ENCODE peak calls at places on chromosomes 11 and 22, in six cellular contexts. One of them, this sample, is unnamed.

GRCh38 chr11:119599864-119600593 is 129.0 kb downstream of the NECTIN1 start:
- DNase-seq in epithelial cell of esophagus: peak
- DNase-seq in cardiac muscle cell: no peak
- DNase-seq in adrenal gland: no peak
- DNase-seq in A549: no peak
- DNase-seq in foreskin fibroblast: peak
- DNase-seq in this sample: no peak

GRCh38 chr11:29251738-29252137 is 765.1 kb downstream of the KCNA4 start:
- DNase-seq in epithelial cell of esophagus: no peak
- DNase-seq in cardiac muscle cell: no peak
- DNase-seq in adrenal gland: no peak
- DNase-seq in A549: no peak
- DNase-seq in foreskin fibroblast: no peak
- DNase-seq in this sample: no peak

GRCh38 chr11:10633261-10633660 is 60.3 kb downstream of the IRAG1 start:
- DNase-seq in epithelial cell of esophagus: no peak
- DNase-seq in cardiac muscle cell: no peak
- DNase-seq in adrenal gland: no peak
- DNase-seq in A549: no peak
- DNase-seq in foreskin fibroblast: no peak
- DNase-seq in this sample: no peak

GRCh38 chr11:43923327-43924111 is 18.9 kb upstream of the C11orf96 start:
- DNase-seq in epithelial cell of esophagus: peak
- DNase-seq in cardiac muscle cell: peak
- DNase-seq in adrenal gland: peak
- DNase-seq in A549: no peak
- DNase-seq in foreskin fibroblast: peak
- DNase-seq in this sample: no peak

GRCh38 chr11:94635072-94635471 is 67.9 kb downstream of the PIWIL4 start:
- DNase-seq in epithelial cell of esophagus: no peak
- DNase-seq in cardiac muscle cell: no peak
- DNase-seq in adrenal gland: no peak
- DNase-seq in A549: no peak
- DNase-seq in foreskin fibroblast: no peak
- DNase-seq in this sample: no peak

GRCh38 chr11:72375241-72375640 is 59.1 kb downstream of the CLPB start:
- DNase-seq in epithelial cell of esophagus: no peak
- DNase-seq in cardiac muscle cell: no peak
- DNase-seq in adrenal gland: no peak
- DNase-seq in A549: no peak
- DNase-seq in foreskin fibroblast: no peak
- DNase-seq in this sample: no peak

GRCh38 chr11:77661670-77662069 is 24.1 kb upstream of the CLNS1A start:
- DNase-seq in epithelial cell of esophagus: no peak
- DNase-seq in cardiac muscle cell: no peak
- DNase-seq in adrenal gland: no peak
- DNase-seq in A549: no peak
- DNase-seq in foreskin fibroblast: no peak
- DNase-seq in this sample: no peak

GRCh38 chr11:80779907-80780615 is 1339.2 kb upstream of the TENM4 start:
- DNase-seq in epithelial cell of esophagus: peak
- DNase-seq in cardiac muscle cell: no peak
- DNase-seq in adrenal gland: no peak
- DNase-seq in A549: no peak
- DNase-seq in foreskin fibroblast: no peak
- DNase-seq in this sample: no peak

GRCh38 chr22:32801436-32802290 is at the start of gene TIMP3:
- DNase-seq in epithelial cell of esophagus: peak
- DNase-seq in cardiac muscle cell: peak
- DNase-seq in adrenal gland: peak
- DNase-seq in A549: no peak
- DNase-seq in foreskin fibroblast: peak
- DNase-seq in this sample: peak

GRCh38 chr11:3808846-3809623 is 675 bp downstream of the PGAP2 start:
- DNase-seq in epithelial cell of esophagus: peak
- DNase-seq in cardiac muscle cell: peak
- DNase-seq in adrenal gland: no peak
- DNase-seq in A549: peak
- DNase-seq in foreskin fibroblast: peak
- DNase-seq in this sample: peak

GRCh38 chr22:45756558-45756957 is 84.9 kb downstream of the ATXN10 start:
- DNase-seq in epithelial cell of esophagus: no peak
- DNase-seq in cardiac muscle cell: no peak
- DNase-seq in adrenal gland: no peak
- DNase-seq in A549: no peak
- DNase-seq in foreskin fibroblast: peak
- DNase-seq in this sample: no peak

GRCh38 chr11:44611687-44612437 is 46.4 kb downstream of the CD82 start:
- DNase-seq in epithelial cell of esophagus: no peak
- DNase-seq in cardiac muscle cell: no peak
- DNase-seq in adrenal gland: no peak
- DNase-seq in A549: no peak
- DNase-seq in foreskin fibroblast: no peak
- DNase-seq in this sample: no peak

GRCh38 chr11:10818594-10818993 is 9.9 kb upstream of the EIF4G2 start:
- DNase-seq in epithelial cell of esophagus: peak
- DNase-seq in cardiac muscle cell: no peak
- DNase-seq in adrenal gland: no peak
- DNase-seq in A549: no peak
- DNase-seq in foreskin fibroblast: peak
- DNase-seq in this sample: no peak

GRCh38 chr11:10029386-10030121 is 264.5 kb downstream of the SBF2 start:
- DNase-seq in epithelial cell of esophagus: no peak
- DNase-seq in cardiac muscle cell: no peak
- DNase-seq in adrenal gland: no peak
- DNase-seq in A549: no peak
- DNase-seq in foreskin fibroblast: no peak
- DNase-seq in this sample: no peak

GRCh38 chr11:105000167-105000566 is 22.8 kb downstream of the CASP5 start:
- DNase-seq in epithelial cell of esophagus: peak
- DNase-seq in cardiac muscle cell: no peak
- DNase-seq in adrenal gland: no peak
- DNase-seq in A549: no peak
- DNase-seq in foreskin fibroblast: peak
- DNase-seq in this sample: no peak

GRCh38 chr11:74318241-74318932 is 6.9 kb upstream of the P4HA3 start:
- DNase-seq in epithelial cell of esophagus: no peak
- DNase-seq in cardiac muscle cell: no peak
- DNase-seq in adrenal gland: no peak
- DNase-seq in A549: no peak
- DNase-seq in foreskin fibroblast: peak
- DNase-seq in this sample: peak

GRCh38 chr22:48432721-48433518 is 1394.8 kb downstream of the BRD1 start:
- DNase-seq in epithelial cell of esophagus: no peak
- DNase-seq in cardiac muscle cell: no peak
- DNase-seq in adrenal gland: no peak
- DNase-seq in A549: no peak
- DNase-seq in foreskin fibroblast: no peak
- DNase-seq in this sample: no peak

GRCh38 chr11:1116666-1117390 is 40.9 kb upstream of the MUC5AC start:
- DNase-seq in epithelial cell of esophagus: no peak
- DNase-seq in cardiac muscle cell: no peak
- DNase-seq in adrenal gland: no peak
- DNase-seq in A549: no peak
- DNase-seq in foreskin fibroblast: no peak
- DNase-seq in this sample: no peak

GRCh38 chr11:110909331-110909730 is 197.1 kb upstream of the ARHGAP20 start:
- DNase-seq in epithelial cell of esophagus: peak
- DNase-seq in cardiac muscle cell: no peak
- DNase-seq in adrenal gland: no peak
- DNase-seq in A549: no peak
- DNase-seq in foreskin fibroblast: no peak
- DNase-seq in this sample: no peak

GRCh38 chr11:124751741-124752470 is at the start of gene VSIG2:
- DNase-seq in epithelial cell of esophagus: no peak
- DNase-seq in cardiac muscle cell: no peak
- DNase-seq in adrenal gland: no peak
- DNase-seq in A549: no peak
- DNase-seq in foreskin fibroblast: no peak
- DNase-seq in this sample: no peak

GRCh38 chr11:15093432-15093831 is 20.0 kb downstream of the CALCB start:
- DNase-seq in epithelial cell of esophagus: no peak
- DNase-seq in cardiac muscle cell: no peak
- DNase-seq in adrenal gland: no peak
- DNase-seq in A549: no peak
- DNase-seq in foreskin fibroblast: no peak
- DNase-seq in this sample: no peak

GRCh38 chr22:21677606-21678443 is 12.0 kb downstream of the PPIL2 start:
- DNase-seq in epithelial cell of esophagus: no peak
- DNase-seq in cardiac muscle cell: no peak
- DNase-seq in adrenal gland: no peak
- DNase-seq in A549: no peak
- DNase-seq in foreskin fibroblast: no peak
- DNase-seq in this sample: no peak

GRCh38 chr22:19962909-19963806 is 21.5 kb upstream of the TXNRD2 start:
- DNase-seq in epithelial cell of esophagus: peak
- DNase-seq in cardiac muscle cell: no peak
- DNase-seq in adrenal gland: peak
- DNase-seq in A549: no peak
- DNase-seq in foreskin fibroblast: peak
- DNase-seq in this sample: no peak

GRCh38 chr22:18070556-18071306 is 7.1 kb upstream of the PEX26 start:
- DNase-seq in epithelial cell of esophagus: peak
- DNase-seq in cardiac muscle cell: no peak
- DNase-seq in adrenal gland: peak
- DNase-seq in A549: no peak
- DNase-seq in foreskin fibroblast: no peak
- DNase-seq in this sample: no peak

GRCh38 chr11:47178737-47179654 is 2.3 kb upstream of the ARFGAP2 start:
- DNase-seq in epithelial cell of esophagus: no peak
- DNase-seq in cardiac muscle cell: no peak
- DNase-seq in adrenal gland: no peak
- DNase-seq in A549: no peak
- DNase-seq in foreskin fibroblast: no peak
- DNase-seq in this sample: no peak

GRCh38 chr11:116284930-116285329 is 487.9 kb downstream of the BUD13 start:
- DNase-seq in epithelial cell of esophagus: no peak
- DNase-seq in cardiac muscle cell: no peak
- DNase-seq in adrenal gland: no peak
- DNase-seq in A549: no peak
- DNase-seq in foreskin fibroblast: no peak
- DNase-seq in this sample: no peak

GRCh38 chr11:587978-588380 is 11.7 kb downstream of the PHRF1 start:
- DNase-seq in epithelial cell of esophagus: no peak
- DNase-seq in cardiac muscle cell: peak
- DNase-seq in adrenal gland: peak
- DNase-seq in A549: peak
- DNase-seq in foreskin fibroblast: peak
- DNase-seq in this sample: no peak

GRCh38 chr11:66727883-66728759 is 895 bp downstream of the SPTBN2 start:
- DNase-seq in epithelial cell of esophagus: no peak
- DNase-seq in cardiac muscle cell: no peak
- DNase-seq in adrenal gland: peak
- DNase-seq in A549: no peak
- DNase-seq in foreskin fibroblast: no peak
- DNase-seq in this sample: no peak

GRCh38 chr22:24433868-24434471 is 6.6 kb downstream of the ADORA2A start:
- DNase-seq in epithelial cell of esophagus: peak
- DNase-seq in cardiac muscle cell: no peak
- DNase-seq in adrenal gland: no peak
- DNase-seq in A549: no peak
- DNase-seq in foreskin fibroblast: peak
- DNase-seq in this sample: no peak

GRCh38 chr11:67572747-67573419 is 10.7 kb upstream of the GSTP1 start:
- DNase-seq in epithelial cell of esophagus: peak
- DNase-seq in cardiac muscle cell: peak
- DNase-seq in adrenal gland: peak
- DNase-seq in A549: no peak
- DNase-seq in foreskin fibroblast: peak
- DNase-seq in this sample: no peak

GRCh38 chr11:5696210-5696609 is 6.6 kb downstream of the TRIM22 start:
- DNase-seq in epithelial cell of esophagus: no peak
- DNase-seq in cardiac muscle cell: no peak
- DNase-seq in adrenal gland: no peak
- DNase-seq in A549: no peak
- DNase-seq in foreskin fibroblast: no peak
- DNase-seq in this sample: no peak

DNA sequence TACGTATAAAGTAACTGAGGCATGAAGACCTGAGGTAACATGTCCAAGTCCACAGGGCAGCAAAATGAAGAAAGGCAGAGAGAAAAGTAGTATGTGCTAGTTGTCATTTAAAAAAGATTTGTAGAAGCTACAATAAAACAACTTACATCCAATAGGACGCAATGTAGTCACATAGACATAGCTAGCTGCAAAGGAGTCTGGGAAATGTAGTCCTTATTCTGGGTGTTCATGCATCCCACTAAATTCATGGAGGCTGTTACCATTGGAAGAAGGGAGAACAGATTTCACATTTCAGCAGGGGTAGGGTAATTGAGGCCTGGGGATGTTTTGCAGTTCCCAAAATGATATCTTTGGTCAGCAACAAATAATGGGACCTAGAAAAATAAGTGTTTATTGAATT is 571.4 kb downstream of the MIAT start:
- DNase-seq in epithelial cell of esophagus: peak
- DNase-seq in cardiac muscle cell: no peak
- DNase-seq in adrenal gland: no peak
- DNase-seq in A549: no peak
- DNase-seq in foreskin fibroblast: no peak
- DNase-seq in this sample: no peak
- TF ChIP-seq CTCF in epithelial cell of esophagus: no peak
- TF ChIP-seq CTCF in cardiac muscle cell: no peak
- TF ChIP-seq CTCF in adrenal gland: no peak
- TF ChIP-seq CTCF in A549: no peak
- TF ChIP-seq CTCF in foreskin fibroblast: no peak
- TF ChIP-seq CTCF in this sample: no peak

DNA sequence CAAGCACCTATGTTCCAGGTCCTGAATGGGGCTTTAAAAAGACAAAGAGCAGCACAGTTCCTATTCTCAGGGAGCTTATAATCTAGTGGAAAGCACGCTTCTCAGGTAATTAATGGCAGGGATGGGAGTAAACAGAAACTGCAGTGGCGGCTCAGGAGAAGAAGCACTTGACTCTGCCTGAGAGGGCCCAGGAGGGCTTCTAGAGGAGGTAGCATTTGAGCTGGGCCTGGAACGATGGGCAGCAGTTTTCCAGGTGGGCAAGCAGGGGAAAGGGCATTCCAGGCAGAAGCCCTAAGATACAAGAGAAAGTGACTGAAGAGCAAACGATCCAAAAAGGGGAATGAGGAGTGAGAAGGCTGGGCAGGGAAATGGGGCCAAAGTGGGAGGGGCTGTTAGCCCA is 37.1 kb upstream of the CHST1 start:
- DNase-seq in epithelial cell of esophagus: no peak
- DNase-seq in cardiac muscle cell: no peak
- DNase-seq in adrenal gland: no peak
- DNase-seq in A549: no peak
- DNase-seq in foreskin fibroblast: no peak
- DNase-seq in this sample: no peak
- H3K4me3 ChIP-seq in epithelial cell of esophagus: no peak
- H3K4me3 ChIP-seq in cardiac muscle cell: no peak
- H3K4me3 ChIP-seq in adrenal gland: no peak
- H3K4me3 ChIP-seq in A549: no peak
- H3K4me3 ChIP-seq in foreskin fibroblast: no peak
- H3K4me3 ChIP-seq in this sample: no peak

GRCh38 chr11:27842290-27842689 is 142.0 kb upstream of the BDNF start:
- DNase-seq in epithelial cell of esophagus: no peak
- DNase-seq in cardiac muscle cell: no peak
- DNase-seq in adrenal gland: no peak
- DNase-seq in A549: no peak
- DNase-seq in foreskin fibroblast: no peak
- DNase-seq in this sample: no peak
- TF ChIP-seq CTCF in epithelial cell of esophagus: no peak
- TF ChIP-seq CTCF in cardiac muscle cell: no peak
- TF ChIP-seq CTCF in adrenal gland: no peak
- TF ChIP-seq CTCF in A549: no peak
- TF ChIP-seq CTCF in foreskin fibroblast: no peak
- TF ChIP-seq CTCF in this sample: no peak

GRCh38 chr11:128519353-128519752 is 68.0 kb downstream of the ETS1 start:
- DNase-seq in epithelial cell of esophagus: no peak
- DNase-seq in cardiac muscle cell: no peak
- DNase-seq in adrenal gland: no peak
- DNase-seq in A549: no peak
- DNase-seq in foreskin fibroblast: no peak
- DNase-seq in this sample: no peak
- H3K4me3 ChIP-seq in epithelial cell of esophagus: no peak
- H3K4me3 ChIP-seq in cardiac muscle cell: no peak
- H3K4me3 ChIP-seq in adrenal gland: no peak
- H3K4me3 ChIP-seq in A549: peak
- H3K4me3 ChIP-seq in foreskin fibroblast: peak
- H3K4me3 ChIP-seq in this sample: peak